ENCODE peak calls at places on chromosomes 16 and 17, in five cellular contexts. A, K, P, O and R are unnamed samples.

GRCh38 chr17:82051776-82052637 is at the start of the genes GPS1 and RFNG:
- DNase-seq in P (peak), O (peak), K (peak), A (peak), R (peak)

GRCh38 chr16:83622010-83622409 is 185.8 kb upstream of the HSBP1 start:
- DNase-seq in O (no peak), A (no peak), P (no peak), K (no peak), R (no peak)

GRCh38 chr17:81801327-81801726 is 2.6 kb upstream of the GCGR start:
- DNase-seq in A (no peak), P (no peak), K (no peak), O (no peak), R (no peak)

GRCh38 chr17:8353736-8354135 is 14.1 kb downstream of the ODF4 start:
- DNase-seq in K (no peak), P (no peak), O (no peak), A (no peak), R (no peak)

GRCh38 chr16:11177578-11178130 is 78.3 kb downstream of the SOCS1 start:
- DNase-seq in K (no peak), A (no peak), O (no peak), P (no peak), R (no peak)

GRCh38 chr17:72151565-72152391 is 31.0 kb downstream of the SOX9 start:
- DNase-seq in K (no peak), P (peak), O (peak), A (no peak), R (peak)

GRCh38 chr17:74117999-74118421 is 85.5 kb upstream of the RPL38 start:
- DNase-seq in A (no peak), P (no peak), O (no peak), K (no peak), R (no peak)

GRCh38 chr17:19317359-19318095 is 45.0 kb downstream of the B9D1 start:
- DNase-seq in K (peak), A (no peak), O (peak), P (peak), R (peak)

GRCh38 chr17:80997471-80998387 is 6.1 kb downstream of the CHMP6 start:
- DNase-seq in O (no peak), K (no peak), P (peak), A (no peak), R (peak)

GRCh38 chr17:40062347-40063033 is at the start of gene THRA:
- DNase-seq in A (peak), P (peak), K (peak), O (peak), R (peak)

GRCh38 chr16:12245923-12246290 is 269.4 kb downstream of the SNX29 start:
- DNase-seq in A (no peak), O (no peak), K (no peak), P (no peak), R (no peak)

GRCh38 chr17:10556301-10557005 is 7.0 kb upstream of the MYH2 start:
- DNase-seq in P (no peak), K (no peak), O (no peak), A (no peak), R (peak)

GRCh38 chr17:67157732-67158639 is 87.0 kb downstream of the HELZ start:
- DNase-seq in P (peak), A (no peak), K (no peak), O (no peak), R (peak)

GRCh38 chr17:60613325-60613724 is 13.3 kb downstream of the PPM1D start:
- DNase-seq in P (no peak), A (no peak), K (no peak), O (no peak), R (no peak)

GRCh38 chr17:81241648-81242420 is 2.7 kb downstream of the NDUFAF8 start:
- DNase-seq in K (peak), O (no peak), P (peak), A (peak), R (no peak)

GRCh38 chr17:4463818-4464501 is 30.2 kb downstream of the SPNS3 start:
- DNase-seq in O (no peak), P (no peak), A (no peak), K (no peak), R (no peak)

GRCh38 chr17:44334315-44335181 is 9.9 kb upstream of the SLC25A39 start:
- DNase-seq in A (no peak), O (no peak), K (no peak), P (no peak), R (no peak)

GRCh38 chr16:69105501-69106361 is at the start of gene HAS3:
- DNase-seq in K (peak), A (no peak), O (peak), P (peak), R (peak)

GRCh38 chr16:57892447-57893096 is 78.4 kb downstream of the CNGB1 start:
- DNase-seq in O (no peak), K (no peak), A (no peak), P (no peak), R (peak)

GRCh38 chr16:56337858-56338325 is 87.5 kb downstream of the AMFR start:
- DNase-seq in P (no peak), O (no peak), K (no peak), A (no peak), R (no peak)

GRCh38 chr17:80566054-80566400 is 21.4 kb downstream of the RPTOR start:
- DNase-seq in O (no peak), K (no peak), A (no peak), P (no peak), R (no peak)

GRCh38 chr17:56908061-56908542 is 5.7 kb downstream of the TRIM25 start:
- DNase-seq in K (no peak), P (no peak), A (no peak), O (peak), R (peak)

GRCh38 chr16:24908716-24909115 is 63.0 kb downstream of the SLC5A11 start:
- DNase-seq in O (no peak), A (no peak), K (no peak), P (no peak), R (no peak)

GRCh38 chr17:48012151-48012520 is 25.5 kb downstream of the COPZ2 start:
- DNase-seq in A (peak), P (peak), K (peak), O (peak), R (peak)

GRCh38 chr16:67930678-67931211 is 917 bp downstream of the CTRL start:
- DNase-seq in K (no peak), A (no peak), O (no peak), P (peak), R (no peak)

GRCh38 chr17:27631409-27631755 is 394 bp downstream of the LGALS9 start:
- DNase-seq in A (no peak), K (no peak), P (no peak), O (no peak), R (no peak)

GRCh38 chr17:319266-319665 is 33.3 kb downstream of the RPH3AL start:
- DNase-seq in P (no peak), K (no peak), O (no peak), A (no peak), R (no peak)

GRCh38 chr17:10799407-10799806 is 4.5 kb downstream of the TMEM238L start:
- DNase-seq in A (no peak), O (no peak), K (no peak), P (no peak), R (no peak)